ENCODE peak calls at places on chromosomes 4 and X, in five cellular contexts. H, U, S, T and L are unnamed samples.

GRCh38 chr4:38868055-38868965 is 704 bp downstream of the FAM114A1 start:
- DNase-seq in S (peak), U (no peak), T (peak), H (no peak), L (peak)

GRCh38 chr4:7306021-7306420 is 113.7 kb downstream of the SORCS2 start:
- DNase-seq in H (no peak), S (no peak), T (no peak), U (no peak), L (no peak)

GRCh38 chr4:82017680-82018079 is 356.1 kb downstream of the HNRNPD start:
- DNase-seq in S (peak), U (peak), T (no peak), H (no peak), L (peak)

GRCh38 chr4:42306221-42307109 is 90.8 kb upstream of the SHISA3 start:
- DNase-seq in H (no peak), U (no peak), T (no peak), S (no peak), L (no peak)

GRCh38 chr4:24244663-24245519 is 339.5 kb downstream of the DHX15 start:
- DNase-seq in H (no peak), U (no peak), S (no peak), T (no peak), L (no peak)

GRCh38 chr4:155667538-155668511 is 1.2 kb downstream of the GUCY1A1 start:
- DNase-seq in T (peak), H (peak), S (peak), U (no peak), L (peak)

GRCh38 chrX:49661881-49662280 is 33.9 kb downstream of the PAGE1 start:
- DNase-seq in U (no peak), S (no peak), T (no peak), H (no peak), L (no peak)

GRCh38 chr4:148310756-148311155 is 131.5 kb downstream of the NR3C2 start:
- DNase-seq in H (no peak), T (no peak), U (no peak), S (no peak), L (no peak)

GRCh38 chr4:42464550-42465124 is 67.3 kb downstream of the SHISA3 start:
- DNase-seq in U (no peak), H (no peak), S (peak), T (no peak), L (no peak)

GRCh38 chrX:120781416-120781815 is 94.2 kb downstream of the CT47B1 start:
- DNase-seq in T (no peak), H (no peak), U (peak), S (peak), L (peak)

GRCh38 chrX:136778020-136778419 is 2.7 kb downstream of the ARHGEF6 start:
- DNase-seq in U (no peak), S (no peak), H (no peak), T (no peak), L (no peak)

GRCh38 chr4:184282251-184282713 is 64.6 kb upstream of the ENPP6 start:
- DNase-seq in U (peak), H (no peak), T (no peak), S (no peak), L (peak)

GRCh38 chr4:115054836-115055235 is 58.6 kb downstream of the NDST4 start:
- DNase-seq in H (no peak), S (peak), T (no peak), U (peak), L (no peak)

GRCh38 chr4:173538148-173538902 is 8.3 kb upstream of the HAND2 start:
- DNase-seq in H (peak), U (no peak), T (no peak), S (no peak), L (no peak)

GRCh38 chrX:69285881-69286545 is 120.8 kb upstream of the PJA1 start:
- DNase-seq in H (peak), S (peak), U (peak), T (peak), L (peak)

GRCh38 chrX:118498351-118498750 is 2.7 kb downstream of the DOCK11 start:
- DNase-seq in H (no peak), T (no peak), S (no peak), U (no peak), L (no peak)

GRCh38 chr4:52911684-52912294 is 49.7 kb downstream of the RASL11B start:
- DNase-seq in H (peak), U (peak), T (peak), S (peak), L (peak)

GRCh38 chr4:170270628-170271027 is 180.9 kb upstream of the AADAT start:
- DNase-seq in U (no peak), H (no peak), T (no peak), S (no peak), L (no peak)

GRCh38 chr4:109303141-109303499 is 662 bp upstream of the COL25A1 start:
- DNase-seq in S (peak), T (no peak), H (no peak), U (peak), L (peak)

GRCh38 chrX:103431316-103431715 is 55.0 kb downstream of the BEX3 start:
- DNase-seq in U (peak), T (no peak), S (peak), H (no peak), L (no peak)

GRCh38 chr4:176286728-176287127 is 17.7 kb upstream of the ASB5 start:
- DNase-seq in H (no peak), U (no peak), S (no peak), T (no peak), L (no peak)

GRCh38 chrX:21747523-21747922 is 10.4 kb downstream of the SMPX start:
- DNase-seq in H (no peak), T (no peak), U (no peak), S (no peak), L (peak)

GRCh38 chr4:80840396-80840795 is 190.1 kb upstream of the BMP3 start:
- DNase-seq in U (peak), T (no peak), H (no peak), S (peak), L (no peak)

GRCh38 chr4:174663254-174663653 is 141.0 kb upstream of the HPGD start:
- DNase-seq in U (peak), T (no peak), S (peak), H (no peak), L (no peak)

GRCh38 chr4:39712819-39713607 is 15.1 kb downstream of the UBE2K start:
- DNase-seq in H (no peak), U (no peak), S (no peak), T (no peak), L (no peak)

GRCh38 chrX:15989716-15990115 is 133.6 kb upstream of the GRPR start:
- DNase-seq in U (no peak), T (no peak), S (no peak), H (no peak), L (peak)